ENCODE peak calls at places on chromosomes 2 and 18, in ten cellular contexts. R is ELR; O is activated CD4-positive, CD25-positive, alpha-beta regulatory T cell treated with anti-CD3 and anti-CD28 coated beads, Interleukin-2, amount 50 U/mL, for 72 hours; V is stimulated activated CD4-positive, alpha-beta T cell treated with anti-CD3 and anti-CD28 coated beads, Interleukin-4, amount 100 ng/mL, for 24 hours; I is endothelial cell; E is stimulated activated CD8-positive, alpha-beta memory T cell treated with anti-CD3 and anti-CD28 coated beads, Interleukin-4, amount 100 ng/mL, for 4 hours; U is GM10248; L is GM03348; W is psoas muscle; P is NCI-H510A treated with DMSO at 0.1 percent for 48 hours. Q is an unnamed sample.

GRCh38 chr2:231238694-231239093 is 40.3 kb downstream of the ARMC9 start:
- DNase-seq in P (no peak), L (no peak), R (no peak), I (no peak), O (no peak), U (no peak), V (no peak), W (no peak), E (no peak), Q (no peak)

GRCh38 chr18:24270937-24271380 is 126.7 kb downstream of the OSBPL1A start:
- DNase-seq in O (no peak), P (no peak), V (no peak), L (peak), E (no peak), I (no peak), W (no peak), R (peak), U (no peak), Q (peak)

GRCh38 chr2:238093181-238094140 is 6.7 kb upstream of the ESPNL start:
- DNase-seq in O (no peak), V (no peak), I (no peak), W (peak), E (no peak), R (no peak), U (peak), L (no peak), P (no peak), Q (no peak)

GRCh38 chr2:444937-445884 is 157.3 kb upstream of the ALKAL2 start:
- DNase-seq in L (no peak), U (no peak), R (no peak), O (no peak), V (no peak), E (no peak), W (no peak), I (no peak), P (no peak), Q (no peak)

GRCh38 chr2:237451582-237452469 is 35.2 kb upstream of the MLPH start:
- DNase-seq in W (no peak), L (no peak), V (no peak), O (no peak), U (no peak), P (no peak), E (no peak), R (peak), I (peak), Q (no peak)

GRCh38 chr2:237456200-237456731 is 30.8 kb upstream of the MLPH start:
- DNase-seq in P (no peak), R (peak), E (no peak), O (no peak), W (peak), V (no peak), I (no peak), L (peak), U (no peak), Q (peak)

GRCh38 chr2:48733067-48733503 is 22.4 kb downstream of the LHCGR start:
- DNase-seq in W (no peak), I (no peak), P (peak), V (no peak), U (no peak), O (no peak), R (no peak), L (no peak), E (no peak), Q (no peak)

GRCh38 chr18:50356036-50356945 is 18.6 kb upstream of the SKA1 start:
- DNase-seq in V (no peak), R (peak), W (no peak), I (no peak), O (no peak), L (no peak), U (peak), P (peak), E (no peak), Q (peak)

GRCh38 chr2:171547720-171548119 is 25.4 kb downstream of the CYBRD1 start:
- DNase-seq in I (no peak), W (no peak), P (no peak), R (peak), O (no peak), U (no peak), L (no peak), E (no peak), V (no peak), Q (no peak)

GRCh38 chr2:68317971-68318685 is 1.6 kb downstream of the CNRIP1 start:
- DNase-seq in W (no peak), O (no peak), E (no peak), P (peak), U (no peak), I (no peak), L (peak), V (no peak), R (peak), Q (no peak)

Q was measured in NCI-H69.